ENCODE peak calls at places on chromosomes 11 and 22, in nine cellular contexts. One of them, this sample, is unnamed.

GRCh38 chr11:29328961-29329441 is 687.8 kb downstream of the KCNA4 start:
- DNase-seq in ovary: no peak
- DNase-seq in HCT116: peak
- DNase-seq in heart left ventricle: no peak
- DNase-seq in K562: no peak
- DNase-seq in esophagus squamous epithelium: no peak
- DNase-seq in A549: peak
- DNase-seq in uterus: no peak
- DNase-seq in H1: no peak
- DNase-seq in this sample: peak

GRCh38 chr11:959608-960007 is 33.9 kb downstream of the AP2A2 start:
- DNase-seq in ovary: no peak
- DNase-seq in HCT116: no peak
- DNase-seq in heart left ventricle: no peak
- DNase-seq in K562: no peak
- DNase-seq in esophagus squamous epithelium: no peak
- DNase-seq in A549: no peak
- DNase-seq in uterus: no peak
- DNase-seq in H1: no peak
- DNase-seq in this sample: no peak

GRCh38 chr11:123069878-123070821 is 8.2 kb upstream of the HSPA8 start:
- DNase-seq in ovary: no peak
- DNase-seq in HCT116: no peak
- DNase-seq in heart left ventricle: no peak
- DNase-seq in K562: no peak
- DNase-seq in esophagus squamous epithelium: no peak
- DNase-seq in A549: no peak
- DNase-seq in uterus: no peak
- DNase-seq in H1: no peak
- DNase-seq in this sample: no peak

GRCh38 chr11:69265210-69265609 is 28.7 kb upstream of the MYEOV start:
- DNase-seq in ovary: no peak
- DNase-seq in HCT116: no peak
- DNase-seq in heart left ventricle: no peak
- DNase-seq in K562: no peak
- DNase-seq in esophagus squamous epithelium: no peak
- DNase-seq in A549: no peak
- DNase-seq in uterus: no peak
- DNase-seq in H1: no peak
- DNase-seq in this sample: no peak

GRCh38 chr22:29003975-29004646 is 57.5 kb downstream of the C22orf31 start:
- DNase-seq in ovary: no peak
- DNase-seq in HCT116: no peak
- DNase-seq in heart left ventricle: no peak
- DNase-seq in K562: no peak
- DNase-seq in esophagus squamous epithelium: no peak
- DNase-seq in A549: no peak
- DNase-seq in uterus: no peak
- DNase-seq in H1: no peak
- DNase-seq in this sample: peak

GRCh38 chr11:33700425-33701271 is at the start of gene C11orf91:
- DNase-seq in ovary: peak
- DNase-seq in HCT116: peak
- DNase-seq in heart left ventricle: peak
- DNase-seq in K562: peak
- DNase-seq in esophagus squamous epithelium: peak
- DNase-seq in A549: peak
- DNase-seq in uterus: peak
- DNase-seq in H1: peak
- DNase-seq in this sample: peak

GRCh38 chr11:61037694-61038093 is 64.6 kb upstream of the CD5 start:
- DNase-seq in ovary: peak
- DNase-seq in HCT116: no peak
- DNase-seq in heart left ventricle: no peak
- DNase-seq in K562: no peak
- DNase-seq in esophagus squamous epithelium: no peak
- DNase-seq in A549: no peak
- DNase-seq in uterus: no peak
- DNase-seq in H1: no peak
- DNase-seq in this sample: no peak

GRCh38 chr11:47987781-47988180 is 7.4 kb downstream of the PTPRJ start:
- DNase-seq in ovary: no peak
- DNase-seq in HCT116: no peak
- DNase-seq in heart left ventricle: no peak
- DNase-seq in K562: no peak
- DNase-seq in esophagus squamous epithelium: no peak
- DNase-seq in A549: no peak
- DNase-seq in uterus: no peak
- DNase-seq in H1: no peak
- DNase-seq in this sample: no peak

GRCh38 chr11:33735426-33736147 is 636 bp downstream of the CD59 start:
- DNase-seq in ovary: no peak
- DNase-seq in HCT116: no peak
- DNase-seq in heart left ventricle: peak
- DNase-seq in K562: no peak
- DNase-seq in esophagus squamous epithelium: no peak
- DNase-seq in A549: no peak
- DNase-seq in uterus: no peak
- DNase-seq in H1: no peak
- DNase-seq in this sample: peak

GRCh38 chr11:125569913-125570621 is 790 bp downstream of the EI24 start:
- DNase-seq in ovary: no peak
- DNase-seq in HCT116: no peak
- DNase-seq in heart left ventricle: no peak
- DNase-seq in K562: no peak
- DNase-seq in esophagus squamous epithelium: no peak
- DNase-seq in A549: no peak
- DNase-seq in uterus: no peak
- DNase-seq in H1: no peak
- DNase-seq in this sample: no peak

GRCh38 chr11:36060926-36061325 is 117.1 kb downstream of the LDLRAD3 start:
- DNase-seq in ovary: no peak
- DNase-seq in HCT116: no peak
- DNase-seq in heart left ventricle: no peak
- DNase-seq in K562: no peak
- DNase-seq in esophagus squamous epithelium: no peak
- DNase-seq in A549: no peak
- DNase-seq in uterus: no peak
- DNase-seq in H1: no peak
- DNase-seq in this sample: peak

GRCh38 chr22:28112548-28113043 is 193.5 kb upstream of the PITPNB start:
- DNase-seq in ovary: no peak
- DNase-seq in HCT116: peak
- DNase-seq in heart left ventricle: peak
- DNase-seq in K562: peak
- DNase-seq in esophagus squamous epithelium: no peak
- DNase-seq in A549: no peak
- DNase-seq in uterus: peak
- DNase-seq in H1: no peak
- DNase-seq in this sample: no peak

GRCh38 chr11:126345759-126346585 is 9.5 kb upstream of the ST3GAL4 start:
- DNase-seq in ovary: peak
- DNase-seq in HCT116: no peak
- DNase-seq in heart left ventricle: no peak
- DNase-seq in K562: peak
- DNase-seq in esophagus squamous epithelium: no peak
- DNase-seq in A549: no peak
- DNase-seq in uterus: peak
- DNase-seq in H1: no peak
- DNase-seq in this sample: peak

GRCh38 chr11:74312321-74312720 is 881 bp upstream of the P4HA3 start:
- DNase-seq in ovary: no peak
- DNase-seq in HCT116: no peak
- DNase-seq in heart left ventricle: no peak
- DNase-seq in K562: no peak
- DNase-seq in esophagus squamous epithelium: no peak
- DNase-seq in A549: no peak
- DNase-seq in uterus: no peak
- DNase-seq in H1: no peak
- DNase-seq in this sample: no peak

GRCh38 chr11:130786987-130787688 is 129.1 kb downstream of the SNX19 start:
- DNase-seq in ovary: no peak
- DNase-seq in HCT116: no peak
- DNase-seq in heart left ventricle: peak
- DNase-seq in K562: no peak
- DNase-seq in esophagus squamous epithelium: no peak
- DNase-seq in A549: no peak
- DNase-seq in uterus: no peak
- DNase-seq in H1: no peak
- DNase-seq in this sample: no peak

GRCh38 chr22:29621761-29622526 is 18.5 kb downstream of the NF2 start:
- DNase-seq in ovary: no peak
- DNase-seq in HCT116: peak
- DNase-seq in heart left ventricle: no peak
- DNase-seq in K562: no peak
- DNase-seq in esophagus squamous epithelium: no peak
- DNase-seq in A549: peak
- DNase-seq in uterus: no peak
- DNase-seq in H1: no peak
- DNase-seq in this sample: no peak

GRCh38 chr11:60710482-60710881 is 11.1 kb downstream of the MS4A8 start:
- DNase-seq in ovary: no peak
- DNase-seq in HCT116: no peak
- DNase-seq in heart left ventricle: no peak
- DNase-seq in K562: no peak
- DNase-seq in esophagus squamous epithelium: no peak
- DNase-seq in A549: peak
- DNase-seq in uterus: no peak
- DNase-seq in H1: no peak
- DNase-seq in this sample: no peak

GRCh38 chr11:93740031-93740801 is 1.1 kb downstream of the TAF1D start:
- DNase-seq in ovary: no peak
- DNase-seq in HCT116: no peak
- DNase-seq in heart left ventricle: no peak
- DNase-seq in K562: peak
- DNase-seq in esophagus squamous epithelium: no peak
- DNase-seq in A549: no peak
- DNase-seq in uterus: no peak
- DNase-seq in H1: no peak
- DNase-seq in this sample: peak
- TF ChIP-seq POLR2A in ovary: no peak
- TF ChIP-seq POLR2A in HCT116: no peak
- TF ChIP-seq POLR2A in heart left ventricle: no peak
- TF ChIP-seq POLR2A in K562: no peak
- TF ChIP-seq POLR2A in esophagus squamous epithelium: no peak
- TF ChIP-seq POLR2A in A549: no peak
- TF ChIP-seq POLR2A in uterus: no peak
- TF ChIP-seq POLR2A in H1: peak
- TF ChIP-seq POLR2A in this sample: no peak

GRCh38 chr22:22516992-22517391 is 3.1 kb downstream of the ZNF280A start:
- DNase-seq in ovary: no peak
- DNase-seq in HCT116: no peak
- DNase-seq in heart left ventricle: no peak
- DNase-seq in K562: peak
- DNase-seq in esophagus squamous epithelium: no peak
- DNase-seq in A549: no peak
- DNase-seq in uterus: no peak
- DNase-seq in H1: no peak
- DNase-seq in this sample: no peak

GRCh38 chr22:22520667-22521602 is 865 bp upstream of the ZNF280A start:
- DNase-seq in ovary: no peak
- DNase-seq in HCT116: no peak
- DNase-seq in heart left ventricle: no peak
- DNase-seq in K562: peak
- DNase-seq in esophagus squamous epithelium: no peak
- DNase-seq in A549: no peak
- DNase-seq in uterus: no peak
- DNase-seq in H1: no peak
- DNase-seq in this sample: peak

GRCh38 chr22:22519591-22519990 is 479 bp downstream of the ZNF280A start:
- DNase-seq in ovary: no peak
- DNase-seq in HCT116: no peak
- DNase-seq in heart left ventricle: no peak
- DNase-seq in K562: peak
- DNase-seq in esophagus squamous epithelium: no peak
- DNase-seq in A549: peak
- DNase-seq in uterus: no peak
- DNase-seq in H1: no peak
- DNase-seq in this sample: peak

GRCh38 chr22:22521631-22522030 is 1.6 kb upstream of the ZNF280A start:
- DNase-seq in ovary: no peak
- DNase-seq in HCT116: no peak
- DNase-seq in heart left ventricle: no peak
- DNase-seq in K562: no peak
- DNase-seq in esophagus squamous epithelium: no peak
- DNase-seq in A549: no peak
- DNase-seq in uterus: no peak
- DNase-seq in H1: no peak
- DNase-seq in this sample: no peak

DNA sequence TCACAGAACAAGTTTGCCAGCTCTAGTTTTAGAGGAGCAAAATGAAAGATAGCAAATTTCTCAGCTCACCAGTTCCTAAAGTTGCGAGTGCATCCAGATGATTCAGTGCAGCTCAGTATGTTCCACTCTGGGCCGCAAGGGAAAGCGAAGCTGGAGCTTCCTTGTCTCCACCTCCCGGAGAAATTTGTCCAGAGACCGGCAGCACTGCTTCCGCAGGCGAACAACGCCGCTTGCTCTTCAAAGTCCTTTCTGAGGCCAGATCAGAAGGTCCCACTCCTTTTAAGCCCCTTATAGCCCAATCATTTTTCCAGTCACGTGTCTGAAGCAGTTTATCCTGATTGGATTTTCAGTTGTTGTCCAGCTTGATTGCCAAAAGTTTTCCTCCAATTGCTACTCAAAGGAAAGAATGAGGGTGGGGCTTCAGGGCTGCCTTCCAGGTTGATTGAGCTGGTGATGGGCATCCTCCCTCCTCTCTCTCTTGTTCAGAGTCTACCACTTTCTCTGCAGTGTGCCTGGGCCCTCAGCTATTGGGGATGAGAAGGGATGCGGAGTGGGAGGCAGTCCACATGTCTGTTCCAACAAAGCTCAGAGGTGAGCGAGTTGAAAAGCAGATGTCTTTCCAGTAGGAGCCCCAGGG is at the start of gene ZNF280A:
- DNase-seq in ovary: no peak
- DNase-seq in HCT116: peak
- DNase-seq in heart left ventricle: no peak
- DNase-seq in K562: peak
- DNase-seq in esophagus squamous epithelium: no peak
- DNase-seq in A549: peak
- DNase-seq in uterus: no peak
- DNase-seq in H1: no peak
- DNase-seq in this sample: peak
- H3K4me3 ChIP-seq in ovary: no peak
- H3K4me3 ChIP-seq in HCT116: peak
- H3K4me3 ChIP-seq in heart left ventricle: no peak
- H3K4me3 ChIP-seq in K562: peak
- H3K4me3 ChIP-seq in esophagus squamous epithelium: no peak
- H3K4me3 ChIP-seq in A549: peak
- H3K4me3 ChIP-seq in uterus: no peak
- H3K4me3 ChIP-seq in H1: no peak
- H3K4me3 ChIP-seq in this sample: no peak

GRCh38 chr11:4559527-4560440 is 14.8 kb downstream of the OR52M1 start:
- DNase-seq in ovary: no peak
- DNase-seq in HCT116: no peak
- DNase-seq in heart left ventricle: no peak
- DNase-seq in K562: no peak
- DNase-seq in esophagus squamous epithelium: no peak
- DNase-seq in A549: no peak
- DNase-seq in uterus: no peak
- DNase-seq in H1: no peak
- DNase-seq in this sample: no peak
- H3K27ac ChIP-seq in ovary: no peak
- H3K27ac ChIP-seq in HCT116: no peak
- H3K27ac ChIP-seq in heart left ventricle: no peak
- H3K27ac ChIP-seq in K562: no peak
- H3K27ac ChIP-seq in esophagus squamous epithelium: no peak
- H3K27ac ChIP-seq in A549: no peak
- H3K27ac ChIP-seq in uterus: no peak
- H3K27ac ChIP-seq in H1: no peak
- H3K27ac ChIP-seq in this sample: no peak

GRCh38 chr22:49948958-49949913 is 11.3 kb upstream of the PIM3 start:
- DNase-seq in ovary: no peak
- DNase-seq in HCT116: no peak
- DNase-seq in heart left ventricle: no peak
- DNase-seq in K562: peak
- DNase-seq in esophagus squamous epithelium: no peak
- DNase-seq in A549: no peak
- DNase-seq in uterus: no peak
- DNase-seq in H1: no peak
- DNase-seq in this sample: no peak
- TF ChIP-seq POLR2A in ovary: no peak
- TF ChIP-seq POLR2A in HCT116: no peak
- TF ChIP-seq POLR2A in heart left ventricle: no peak
- TF ChIP-seq POLR2A in K562: no peak
- TF ChIP-seq POLR2A in esophagus squamous epithelium: peak
- TF ChIP-seq POLR2A in A549: no peak
- TF ChIP-seq POLR2A in uterus: peak
- TF ChIP-seq POLR2A in H1: no peak
- TF ChIP-seq POLR2A in this sample: no peak

This sample was measured in adrenal gland.